ENCODE peak calls at places on chromosome 13, in five cellular contexts. One of them, this sample, is unnamed.

GRCh38 chr13:40164137-40164536 is 502.3 kb downstream of the FOXO1 start:
- DNase-seq in H1: no peak
- DNase-seq in K562: no peak
- DNase-seq in HepG2: no peak
- DNase-seq in HCT116: no peak
- DNase-seq in this sample: no peak

GRCh38 chr13:51557875-51558604 is 26.2 kb upstream of the WDFY2 start:
- DNase-seq in HCT116: no peak
- DNase-seq in K562: no peak
- DNase-seq in HepG2: no peak
- DNase-seq in H1: no peak
- DNase-seq in this sample: no peak

GRCh38 chr13:99624936-99625540 is 123.8 kb downstream of the TM9SF2 start:
- DNase-seq in HCT116: no peak
- DNase-seq in K562: no peak
- DNase-seq in HepG2: no peak
- DNase-seq in H1: no peak
- DNase-seq in this sample: no peak

GRCh38 chr13:26074706-26075105 is 22.9 kb upstream of the SHISA2 start:
- DNase-seq in HCT116: no peak
- DNase-seq in K562: no peak
- DNase-seq in HepG2: peak; percentile 50
- DNase-seq in H1: no peak
- DNase-seq in this sample: no peak

GRCh38 chr13:50224534-50224933 is 209.3 kb downstream of the KCNRG start:
- DNase-seq in H1: no peak
- DNase-seq in HepG2: no peak
- DNase-seq in HCT116: no peak
- DNase-seq in K562: no peak
- DNase-seq in this sample: no peak

GRCh38 chr13:45626731-45627374 is 11.3 kb upstream of the ERICH6B start:
- DNase-seq in K562: no peak
- DNase-seq in H1: no peak
- DNase-seq in HepG2: no peak
- DNase-seq in HCT116: no peak
- DNase-seq in this sample: no peak

GRCh38 chr13:60028021-60028420 is 135.7 kb downstream of the DIAPH3 start:
- DNase-seq in HCT116: no peak
- DNase-seq in H1: no peak
- DNase-seq in K562: no peak
- DNase-seq in HepG2: no peak
- DNase-seq in this sample: no peak

GRCh38 chr13:40787062-40787461 is 2.3 kb upstream of the SLC25A15 start:
- DNase-seq in H1: no peak
- DNase-seq in HCT116: no peak
- DNase-seq in K562: no peak
- DNase-seq in HepG2: no peak
- DNase-seq in this sample: no peak

GRCh38 chr13:51457086-51457485 is 4.2 kb upstream of the INTS6 start:
- DNase-seq in HepG2: no peak
- DNase-seq in K562: no peak
- DNase-seq in HCT116: no peak
- DNase-seq in H1: no peak
- DNase-seq in this sample: no peak

GRCh38 chr13:91142572-91142971 is 204.9 kb upstream of the MIR17HG start:
- DNase-seq in HepG2: no peak
- DNase-seq in H1: no peak
- DNase-seq in K562: no peak
- DNase-seq in HCT116: no peak
- DNase-seq in this sample: no peak

GRCh38 chr13:35923347-35923746 is 207.8 kb downstream of the DCLK1 start:
- DNase-seq in HepG2: no peak
- DNase-seq in K562: no peak
- DNase-seq in H1: no peak
- DNase-seq in HCT116: peak; percentile 16
- DNase-seq in this sample: no peak

GRCh38 chr13:29110003-29110402 is 289.9 kb downstream of the MTUS2 start:
- DNase-seq in HepG2: no peak
- DNase-seq in K562: no peak
- DNase-seq in HCT116: no peak
- DNase-seq in H1: no peak
- DNase-seq in this sample: no peak

GRCh38 chr13:51957377-51958216 is 53.7 kb downstream of the ATP7B start:
- DNase-seq in HepG2: no peak
- DNase-seq in H1: no peak
- DNase-seq in K562: no peak
- DNase-seq in HCT116: no peak
- DNase-seq in this sample: peak; percentile 37

GRCh38 chr13:86655561-86655960 is 856.3 kb upstream of the SLITRK6 start:
- DNase-seq in HCT116: no peak
- DNase-seq in HepG2: no peak
- DNase-seq in H1: no peak
- DNase-seq in K562: no peak
- DNase-seq in this sample: no peak

GRCh38 chr13:113756441-113757097 is 2.5 kb upstream of the TMEM255B start:
- DNase-seq in HCT116: no peak
- DNase-seq in H1: no peak
- DNase-seq in HepG2: no peak
- DNase-seq in K562: no peak
- DNase-seq in this sample: no peak

GRCh38 chr13:19794552-19795143 is 11.9 kb upstream of the PSPC1 start:
- DNase-seq in H1: no peak
- DNase-seq in K562: no peak
- DNase-seq in HepG2: no peak
- DNase-seq in HCT116: peak; percentile 56
- DNase-seq in this sample: no peak
- TF ChIP-seq SRF in H1: no peak
- TF ChIP-seq SRF in K562: no peak
- TF ChIP-seq SRF in HepG2: no peak
- TF ChIP-seq SRF in HCT116: no peak
- TF ChIP-seq SRF in this sample: no peak

GRCh38 chr13:112171570-112171965 is 104.6 kb downstream of the SOX1 start:
- DNase-seq in HepG2: no peak
- DNase-seq in HCT116: no peak
- DNase-seq in H1: no peak
- DNase-seq in K562: no peak
- DNase-seq in this sample: no peak
- TF ChIP-seq RAD21 in HepG2: no peak
- TF ChIP-seq RAD21 in HCT116: no peak
- TF ChIP-seq RAD21 in H1: no peak
- TF ChIP-seq RAD21 in K562: no peak
- TF ChIP-seq RAD21 in this sample: no peak

DNA sequence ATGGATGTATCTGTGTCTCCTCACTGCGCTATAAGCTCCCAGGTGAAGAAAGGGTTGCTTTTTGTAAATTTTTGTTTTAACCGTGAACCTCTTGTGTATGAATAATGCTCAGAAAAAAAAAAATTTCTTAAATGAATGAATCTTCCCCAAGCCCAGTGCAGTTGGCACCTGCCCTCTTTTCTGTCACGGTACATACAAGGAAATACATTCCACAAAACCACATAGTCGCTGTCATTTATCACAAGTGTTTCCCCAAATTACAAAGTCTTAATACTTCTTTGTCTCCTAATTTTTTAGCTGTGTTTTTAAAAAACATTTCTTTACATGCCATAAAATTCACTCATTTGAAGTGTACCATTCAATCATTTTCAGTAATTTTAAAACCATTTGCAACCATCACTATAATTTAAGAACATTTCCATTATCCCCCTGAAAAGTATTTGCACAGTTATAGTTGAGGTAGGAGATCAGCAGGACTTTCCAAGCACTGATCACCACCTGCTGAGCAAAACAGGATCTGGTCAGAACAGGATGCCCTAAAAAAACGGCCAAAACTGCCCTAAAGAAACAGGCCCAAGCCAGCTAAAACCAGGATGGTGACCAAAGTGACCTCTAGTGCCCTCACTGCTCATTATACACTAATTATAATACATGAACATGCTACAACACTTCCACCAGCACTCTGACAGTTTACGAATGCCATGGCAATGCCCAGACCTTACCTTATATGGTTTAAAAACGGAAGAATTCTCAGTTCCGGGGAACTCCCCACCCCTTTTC is 1.2 kb upstream of the TEX30 start:
- DNase-seq in HCT116: no peak
- DNase-seq in HepG2: no peak
- DNase-seq in H1: no peak
- DNase-seq in K562: no peak
- DNase-seq in this sample: no peak
- TF ChIP-seq SRF in HCT116: no peak
- TF ChIP-seq SRF in HepG2: no peak
- TF ChIP-seq SRF in H1: no peak
- TF ChIP-seq SRF in K562: no peak
- TF ChIP-seq SRF in this sample: no peak

GRCh38 chr13:78603240-78603947 is at the start of gene POU4F1:
- DNase-seq in K562: peak; percentile 92
- DNase-seq in HepG2: peak; percentile 72
- DNase-seq in H1: peak; percentile 90
- DNase-seq in HCT116: no peak
- DNase-seq in this sample: peak; percentile 19
- TF ChIP-seq RAD21 in K562: no peak
- TF ChIP-seq RAD21 in HepG2: no peak
- TF ChIP-seq RAD21 in H1: no peak
- TF ChIP-seq RAD21 in HCT116: no peak
- TF ChIP-seq RAD21 in this sample: no peak

DNA sequence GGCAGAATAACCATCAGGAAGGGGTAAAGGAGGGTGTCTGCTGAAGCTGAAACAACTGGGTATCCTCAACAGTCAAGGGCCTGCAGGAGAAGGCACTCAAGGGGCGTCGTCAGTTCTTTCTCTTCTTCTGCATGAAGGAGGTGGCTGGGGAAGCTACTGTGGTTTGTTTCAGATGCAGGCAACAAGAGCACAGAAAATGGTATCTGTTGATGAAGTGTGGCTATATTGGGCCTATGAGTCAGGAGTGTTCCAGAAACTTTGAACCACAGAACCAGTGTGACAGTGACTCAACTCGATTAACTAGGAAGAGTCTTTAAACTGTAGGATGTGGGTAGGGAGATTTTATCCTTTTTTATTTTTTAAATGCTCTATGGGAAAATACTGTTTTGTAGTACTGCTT is 686.3 kb downstream of the FGF9 start:
- DNase-seq in H1: no peak
- DNase-seq in K562: no peak
- DNase-seq in HepG2: no peak
- DNase-seq in HCT116: no peak
- DNase-seq in this sample: no peak
- TF ChIP-seq SRF in H1: no peak
- TF ChIP-seq SRF in K562: no peak
- TF ChIP-seq SRF in HepG2: no peak
- TF ChIP-seq SRF in HCT116: no peak
- TF ChIP-seq SRF in this sample: no peak

GRCh38 chr13:21033224-21033855 is 28.0 kb downstream of the LATS2 start:
- DNase-seq in HCT116: no peak
- DNase-seq in HepG2: no peak
- DNase-seq in H1: no peak
- DNase-seq in K562: no peak
- DNase-seq in this sample: no peak
- TF ChIP-seq RAD21 in HCT116: no peak
- TF ChIP-seq RAD21 in HepG2: no peak
- TF ChIP-seq RAD21 in H1: no peak
- TF ChIP-seq RAD21 in K562: no peak
- TF ChIP-seq RAD21 in this sample: no peak

DNA sequence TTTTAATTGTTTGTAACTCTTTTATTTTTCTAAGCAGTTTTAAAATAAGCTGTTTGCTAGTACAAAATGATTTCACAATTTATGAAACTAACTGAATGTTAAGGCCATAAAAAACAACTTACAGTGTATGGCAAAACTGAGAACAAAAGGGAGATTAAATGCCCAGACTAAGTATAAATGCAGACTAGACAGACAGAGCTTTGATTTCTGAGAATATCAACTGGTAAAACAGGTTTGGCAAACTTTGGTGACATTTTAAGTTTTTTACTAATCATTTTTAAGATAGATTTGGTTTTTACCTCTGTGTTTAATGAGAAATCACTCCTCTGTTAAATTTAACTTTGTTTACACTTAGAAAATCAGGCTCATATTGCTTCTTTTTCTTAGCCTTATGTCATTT is 127.5 kb upstream of the KLF5 start:
- DNase-seq in K562: no peak
- DNase-seq in HCT116: no peak
- DNase-seq in H1: no peak
- DNase-seq in HepG2: no peak
- DNase-seq in this sample: no peak
- TF ChIP-seq SRF in K562: no peak
- TF ChIP-seq SRF in HCT116: no peak
- TF ChIP-seq SRF in H1: no peak
- TF ChIP-seq SRF in HepG2: no peak
- TF ChIP-seq SRF in this sample: no peak

GRCh38 chr13:21420706-21421105 is 38.4 kb downstream of the ZDHHC20 start:
- DNase-seq in K562: no peak
- DNase-seq in H1: no peak
- DNase-seq in HepG2: no peak
- DNase-seq in HCT116: no peak
- DNase-seq in this sample: no peak
- TF ChIP-seq RAD21 in K562: no peak
- TF ChIP-seq RAD21 in H1: no peak
- TF ChIP-seq RAD21 in HepG2: no peak
- TF ChIP-seq RAD21 in HCT116: no peak
- TF ChIP-seq RAD21 in this sample: no peak

DNA sequence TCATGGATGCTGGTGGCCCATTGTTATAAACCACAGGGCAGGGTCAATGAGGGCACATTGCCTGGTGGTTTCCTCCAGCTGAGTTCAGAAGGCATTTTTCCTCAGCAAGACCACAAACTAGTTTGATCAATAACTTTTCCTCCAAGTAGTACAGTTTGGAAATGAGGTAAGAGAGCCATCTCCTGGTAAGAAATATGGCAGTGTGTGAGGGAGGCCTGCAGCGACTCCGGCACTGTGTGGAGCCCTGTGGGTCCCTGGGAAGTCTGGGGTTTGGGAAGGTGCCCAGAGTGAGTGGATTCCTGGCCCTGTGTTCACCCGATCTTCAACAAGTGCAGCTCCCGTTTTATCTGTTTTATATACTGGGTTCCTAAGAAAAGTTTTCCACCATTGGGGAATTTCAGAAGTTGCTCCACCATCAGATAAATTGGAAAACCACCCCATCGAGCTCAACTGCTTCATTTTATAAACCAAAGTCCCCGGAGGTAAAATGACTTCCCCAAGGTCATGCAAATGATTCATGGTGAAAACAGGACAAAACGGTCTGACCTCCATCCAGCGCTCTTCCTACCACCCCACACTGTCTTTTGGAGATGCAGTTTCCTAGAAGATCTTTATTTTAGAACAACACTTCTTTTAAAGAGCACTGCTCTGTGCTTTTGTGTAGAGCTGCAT is 148.4 kb downstream of the KATNAL1 start:
- DNase-seq in K562: no peak
- DNase-seq in HCT116: no peak
- DNase-seq in HepG2: no peak
- DNase-seq in H1: no peak
- DNase-seq in this sample: no peak
- TF ChIP-seq SRF in K562: no peak
- TF ChIP-seq SRF in HCT116: no peak
- TF ChIP-seq SRF in HepG2: no peak
- TF ChIP-seq SRF in H1: no peak
- TF ChIP-seq SRF in this sample: no peak